ENCODE peak calls at places on chromosomes 7 and 10, in five cellular contexts. L, I, V, R and S are unnamed samples.

GRCh38 chr7:50782376-50783208 is at the start of gene GRB10:
- DNase-seq in L (peak), I (no peak), V (no peak), R (no peak), S (no peak)

GRCh38 chr10:35300063-35300699 is 36.1 kb upstream of the CCNY start:
- DNase-seq in L (peak), I (no peak), V (peak), R (no peak), S (no peak)

GRCh38 chr7:27928001-27928400 is 188.0 kb downstream of the TAX1BP1 start:
- DNase-seq in L (no peak), I (no peak), V (no peak), R (no peak), S (no peak)

GRCh38 chr10:1206601-1207000 is 150.4 kb downstream of the WDR37 start:
- DNase-seq in L (no peak), I (no peak), V (no peak), R (no peak), S (no peak)

GRCh38 chr7:155189600-155189989 is 108.1 kb upstream of the INSIG1 start:
- DNase-seq in L (no peak), I (no peak), V (no peak), R (no peak), S (no peak)

GRCh38 chr7:43625453-43625852 is 42.5 kb downstream of the STK17A start:
- DNase-seq in L (no peak), I (no peak), V (no peak), R (no peak), S (peak)

GRCh38 chr7:93036807-93037206 is 81.0 kb downstream of the SAMD9 start:
- DNase-seq in L (no peak), I (no peak), V (peak), R (no peak), S (peak)

GRCh38 chr10:36942616-36943015 is 182.8 kb upstream of the ANKRD30A start:
- DNase-seq in L (no peak), I (no peak), V (no peak), R (no peak), S (no peak)

GRCh38 chr10:24208661-24209420 is at the start of gene KIAA1217:
- DNase-seq in L (peak), I (no peak), V (no peak), R (peak), S (peak)

GRCh38 chr10:95260397-95260881 is 30.4 kb downstream of the PDLIM1 start:
- DNase-seq in L (no peak), I (no peak), V (no peak), R (no peak), S (no peak)

GRCh38 chr7:117597755-117598154 is 117.9 kb downstream of the CFTR start:
- DNase-seq in L (no peak), I (no peak), V (peak), R (no peak), S (no peak)

GRCh38 chr7:84841809-84842208 is 345.0 kb downstream of the SEMA3D start:
- DNase-seq in L (no peak), I (no peak), V (no peak), R (no peak), S (no peak)

GRCh38 chr10:133212853-133213494 is 17.0 kb upstream of the UTF1 start:
- DNase-seq in L (no peak), I (no peak), V (no peak), R (no peak), S (no peak)

GRCh38 chr7:158802535-158803199 is 26.6 kb downstream of the ESYT2 start:
- DNase-seq in L (no peak), I (no peak), V (no peak), R (no peak), S (no peak)

GRCh38 chr10:29676732-29677131 is 42.0 kb upstream of the SVIL start:
- DNase-seq in L (no peak), I (no peak), V (no peak), R (no peak), S (no peak)

GRCh38 chr10:69835875-69836727 is 34.4 kb downstream of the COL13A1 start:
- DNase-seq in L (no peak), I (no peak), V (no peak), R (no peak), S (no peak)

GRCh38 chr10:79148452-79149344 is 79.9 kb downstream of the ZMIZ1 start:
- DNase-seq in L (peak), I (no peak), V (no peak), R (no peak), S (no peak)

GRCh38 chr7:146262527-146262926 is 145.9 kb downstream of the CNTNAP2 start:
- DNase-seq in L (no peak), I (no peak), V (no peak), R (no peak), S (no peak)
- TF ChIP-seq CTCF in L (no peak), I (no peak), V (no peak), R (no peak), S (no peak)

GRCh38 chr7:103068429-103069403 is 5.9 kb downstream of the FBXL13 start:
- DNase-seq in L (no peak), I (no peak), V (no peak), R (no peak), S (no peak)

GRCh38 chr7:103071000-103071399 is 3.6 kb downstream of the FBXL13 start:
- DNase-seq in L (no peak), I (no peak), V (no peak), R (no peak), S (no peak)

GRCh38 chr7:103063895-103064294 is 10.7 kb downstream of the FBXL13 start:
- DNase-seq in L (no peak), I (no peak), V (no peak), R (no peak), S (no peak)

DNA sequence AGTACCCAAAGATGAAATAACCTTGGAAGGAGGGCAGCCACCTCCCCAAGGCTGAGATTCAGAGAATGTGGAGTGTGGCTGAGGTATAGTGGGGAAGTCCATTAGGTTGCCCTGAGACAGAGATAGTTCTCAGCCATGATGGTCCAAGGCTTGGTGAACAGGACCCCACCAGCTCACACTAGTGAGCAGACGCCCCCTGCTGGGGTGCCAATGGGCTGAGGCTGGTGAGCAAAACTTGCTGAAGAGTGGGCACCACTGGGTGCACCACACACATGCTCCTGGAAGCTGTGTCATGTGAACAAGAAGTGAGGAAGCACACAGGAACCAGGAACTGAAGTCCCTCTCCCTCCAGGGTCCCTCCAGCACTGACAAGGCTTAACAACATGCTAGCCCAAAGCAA is 8.9 kb downstream of the FBXL13 start:
- DNase-seq in L (no peak), I (no peak), V (peak), R (no peak), S (peak)
- TF ChIP-seq CTCF in L (peak), I (no peak), V (peak), R (no peak), S (peak)

DNA sequence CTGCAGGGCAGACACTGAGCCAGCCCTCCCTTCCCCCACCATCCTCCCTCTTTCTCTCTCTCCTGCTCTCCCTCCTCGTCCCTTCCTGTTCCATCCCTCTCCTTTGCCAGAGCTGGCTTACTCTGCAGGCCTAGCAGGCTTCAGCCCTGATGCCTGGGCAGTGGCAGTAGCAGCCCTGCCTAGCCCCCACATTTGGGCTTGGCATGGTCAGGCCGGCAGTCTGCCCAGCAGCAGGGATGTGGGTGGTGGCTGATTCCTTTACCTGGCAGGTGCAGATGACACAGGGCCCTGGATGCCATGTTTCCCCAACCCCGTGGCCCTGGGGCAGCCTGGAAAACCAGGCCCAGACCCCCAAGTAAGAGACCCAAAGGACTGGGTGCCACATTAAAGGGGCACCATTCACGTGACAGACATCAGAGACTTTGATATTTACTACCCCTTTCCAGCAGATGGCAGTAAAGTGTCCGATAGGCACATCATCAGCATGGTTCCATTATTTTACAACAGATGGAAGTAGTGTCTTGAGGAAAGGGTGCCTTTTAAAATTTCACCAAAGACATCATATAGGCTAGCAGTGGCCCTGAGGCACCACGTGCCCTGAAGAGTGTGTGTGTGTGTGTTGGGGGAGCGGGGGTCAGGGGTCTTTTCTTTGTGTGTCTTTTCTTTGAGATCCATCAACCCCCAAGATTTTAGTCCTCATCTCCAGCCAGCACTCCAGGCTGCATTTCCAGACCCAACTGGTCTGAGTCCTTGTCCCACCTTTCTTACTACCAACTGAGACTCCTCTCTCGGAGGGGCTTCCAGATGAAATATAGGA is 5.9 kb downstream of the KCP start:
- DNase-seq in L (no peak), I (no peak), V (peak), R (peak), S (peak)
- TF ChIP-seq CTCF in L (peak), I (peak), V (peak), R (peak), S (peak)

GRCh38 chr7:105389889-105390288 is 1.2 kb upstream of the SRPK2 start:
- DNase-seq in L (no peak), I (no peak), V (no peak), R (no peak), S (no peak)

GRCh38 chr7:105388373-105389089 is at the start of gene SRPK2:
- DNase-seq in L (peak), I (peak), V (peak), R (peak), S (peak)

GRCh38 chr7:105389090-105389650 is 449 bp upstream of the SRPK2 start:
- DNase-seq in L (peak), I (peak), V (no peak), R (no peak), S (peak)

GRCh38 chr7:105391429-105391828 is 2.7 kb upstream of the SRPK2 start:
- DNase-seq in L (no peak), I (no peak), V (no peak), R (no peak), S (no peak)

GRCh38 chr7:105387621-105388372 is 924 bp downstream of the SRPK2 start:
- DNase-seq in L (peak), I (peak), V (peak), R (peak), S (peak)
- TF ChIP-seq CTCF in L (no peak), I (no peak), V (no peak), R (no peak), S (no peak)

GRCh38 chr7:87797395-87797794 is 78.8 kb downstream of the SLC25A40 start:
- DNase-seq in L (no peak), I (no peak), V (no peak), R (no peak), S (no peak)

GRCh38 chr7:87797798-87798403 is 78.3 kb downstream of the SLC25A40 start:
- DNase-seq in L (no peak), I (no peak), V (peak), R (no peak), S (no peak)
- TF ChIP-seq CTCF in L (peak), I (no peak), V (peak), R (peak), S (peak)

GRCh38 chr7:22433710-22434460 is 66.1 kb downstream of the STEAP1B start:
- DNase-seq in L (peak), I (no peak), V (no peak), R (no peak), S (no peak)
- TF ChIP-seq CTCF in L (no peak), I (no peak), V (no peak), R (no peak), S (no peak)

DNA sequence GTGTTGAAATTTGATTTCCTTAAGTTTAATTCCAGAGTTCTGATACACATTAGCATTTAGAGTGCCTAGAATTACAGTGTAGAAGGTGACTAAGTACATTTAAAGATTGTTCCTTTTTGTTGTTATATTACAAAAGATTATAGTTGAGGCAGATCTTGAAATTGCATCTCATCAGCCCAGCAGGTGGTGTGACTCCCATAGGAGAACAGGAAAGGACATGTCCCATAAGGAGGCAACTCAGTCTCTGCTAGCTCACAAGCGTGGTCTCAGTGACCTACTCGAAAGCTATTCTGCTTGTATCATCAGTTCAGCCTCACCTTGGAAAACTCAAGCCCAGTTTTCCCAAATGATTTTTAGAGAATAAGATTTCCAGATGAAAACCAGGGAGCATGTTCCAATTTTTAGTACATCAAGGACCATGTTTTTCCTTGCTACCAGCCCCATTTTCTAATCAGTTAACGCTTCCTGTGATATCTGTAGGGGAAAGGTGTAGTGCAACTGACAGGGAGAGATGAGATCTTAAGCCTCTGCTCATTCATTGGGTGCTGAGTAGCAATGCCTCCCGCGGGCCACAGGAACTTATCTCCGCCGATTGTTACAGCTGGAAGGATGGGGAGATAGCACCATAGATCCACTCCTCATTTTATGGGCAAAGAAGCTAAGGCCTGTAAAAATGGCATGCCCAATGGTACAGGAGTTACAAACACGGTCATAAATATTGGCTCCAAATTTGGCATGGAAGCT is 1.1 kb upstream of the GNAI1 start:
- DNase-seq in L (no peak), I (no peak), V (no peak), R (no peak), S (no peak)
- TF ChIP-seq CTCF in L (peak), I (no peak), V (no peak), R (no peak), S (no peak)

DNA sequence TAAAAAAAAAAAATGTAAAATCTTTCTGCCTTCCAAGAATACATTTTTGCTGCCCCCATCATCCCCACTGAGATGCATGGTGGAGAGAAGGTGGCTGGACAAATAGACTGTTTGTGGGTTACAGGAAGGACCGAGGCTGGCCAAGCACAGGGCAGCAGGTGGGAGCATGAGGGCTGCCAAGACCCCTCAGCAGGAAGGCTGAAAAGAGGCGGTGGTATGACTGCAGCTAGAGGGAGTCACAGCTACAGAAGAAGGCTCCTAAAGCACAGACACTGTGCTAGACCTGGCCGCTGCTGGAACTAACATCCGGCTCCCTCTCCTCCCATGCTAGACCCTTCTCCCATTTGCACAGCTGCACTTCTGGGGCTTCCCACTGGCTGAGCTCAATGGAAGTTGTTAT is 289.6 kb downstream of the TCERG1L start:
- DNase-seq in L (no peak), I (no peak), V (no peak), R (no peak), S (no peak)
- TF ChIP-seq CTCF in L (no peak), I (no peak), V (no peak), R (no peak), S (no peak)

DNA sequence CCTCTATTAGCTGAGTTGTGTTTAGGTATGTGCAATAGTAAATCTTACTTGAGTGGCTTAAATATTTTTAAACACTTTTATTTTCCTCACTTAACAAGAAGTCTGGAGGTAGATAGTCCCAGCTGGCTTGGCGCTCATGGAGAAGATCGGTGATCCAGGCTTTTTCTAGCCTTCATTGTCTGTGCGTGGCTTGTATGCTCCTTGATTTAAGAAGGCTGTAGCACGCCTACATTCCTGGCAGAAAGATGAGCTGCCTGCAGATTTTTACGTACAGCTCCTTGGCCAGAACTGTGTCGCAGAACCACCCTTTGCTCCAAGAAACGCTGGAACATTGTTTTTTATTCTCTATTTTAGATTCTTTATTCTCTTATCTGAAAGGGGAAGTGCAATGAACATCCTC is 284.1 kb downstream of the KIF20B start:
- DNase-seq in L (no peak), I (no peak), V (no peak), R (no peak), S (no peak)
- TF ChIP-seq CTCF in L (no peak), I (no peak), V (no peak), R (no peak), S (no peak)